ENCODE peak calls at places on chromosomes 4 and X, in five cellular contexts. One of them, this sample, is unnamed.

GRCh38 chr4:138573246-138573645 is 331.1 kb upstream of the SLC7A11 start:
- DNase-seq in NCI-H1092 treated with DMSO at 0.1 percent for 48 hours: no peak
- DNase-seq in germinal center: no peak
- DNase-seq in endothelial cell of umbilical vein: no peak
- DNase-seq in T-helper 2 cell: no peak
- DNase-seq in this sample: no peak

GRCh38 chrX:1609311-1609710 is 5.5 kb upstream of the ASMT start:
- DNase-seq in NCI-H1092 treated with DMSO at 0.1 percent for 48 hours: no peak
- DNase-seq in germinal center: no peak
- DNase-seq in endothelial cell of umbilical vein: no peak
- DNase-seq in T-helper 2 cell: no peak
- DNase-seq in this sample: no peak

GRCh38 chrX:80285131-80285773 is 135.0 kb upstream of the TENT5D start:
- DNase-seq in NCI-H1092 treated with DMSO at 0.1 percent for 48 hours: no peak
- DNase-seq in germinal center: no peak
- DNase-seq in endothelial cell of umbilical vein: no peak
- DNase-seq in T-helper 2 cell: peak; percentile 2
- DNase-seq in this sample: no peak

GRCh38 chr4:15331930-15332329 is 95.9 kb upstream of the C1QTNF7 start:
- DNase-seq in NCI-H1092 treated with DMSO at 0.1 percent for 48 hours: no peak
- DNase-seq in germinal center: no peak
- DNase-seq in endothelial cell of umbilical vein: no peak
- DNase-seq in T-helper 2 cell: no peak
- DNase-seq in this sample: no peak

GRCh38 chrX:17638731-17639130 is 98.6 kb upstream of the SCML1 start:
- DNase-seq in NCI-H1092 treated with DMSO at 0.1 percent for 48 hours: peak; percentile 20
- DNase-seq in germinal center: no peak
- DNase-seq in endothelial cell of umbilical vein: no peak
- DNase-seq in T-helper 2 cell: no peak
- DNase-seq in this sample: no peak

GRCh38 chrX:53882331-53882730 is 161.9 kb downstream of the PHF8 start:
- DNase-seq in NCI-H1092 treated with DMSO at 0.1 percent for 48 hours: no peak
- DNase-seq in germinal center: no peak
- DNase-seq in endothelial cell of umbilical vein: no peak
- DNase-seq in T-helper 2 cell: no peak
- DNase-seq in this sample: no peak

GRCh38 chr4:184439856-184440592 is 34.3 kb downstream of the IRF2 start:
- DNase-seq in NCI-H1092 treated with DMSO at 0.1 percent for 48 hours: no peak
- DNase-seq in germinal center: no peak
- DNase-seq in endothelial cell of umbilical vein: no peak
- DNase-seq in T-helper 2 cell: no peak
- DNase-seq in this sample: no peak

GRCh38 chrX:136779346-136779781 is 1.4 kb downstream of the ARHGEF6 start:
- DNase-seq in NCI-H1092 treated with DMSO at 0.1 percent for 48 hours: no peak
- DNase-seq in germinal center: no peak
- DNase-seq in endothelial cell of umbilical vein: no peak
- DNase-seq in T-helper 2 cell: peak; percentile 90
- DNase-seq in this sample: no peak

GRCh38 chr4:15848191-15848842 is 70.2 kb downstream of the CD38 start:
- DNase-seq in NCI-H1092 treated with DMSO at 0.1 percent for 48 hours: no peak
- DNase-seq in germinal center: no peak
- DNase-seq in endothelial cell of umbilical vein: no peak
- DNase-seq in T-helper 2 cell: no peak
- DNase-seq in this sample: no peak

GRCh38 chr4:102586002-102586643 is 85.0 kb downstream of the NFKB1 start:
- DNase-seq in NCI-H1092 treated with DMSO at 0.1 percent for 48 hours: no peak
- DNase-seq in germinal center: no peak
- DNase-seq in endothelial cell of umbilical vein: no peak
- DNase-seq in T-helper 2 cell: peak; percentile 32
- DNase-seq in this sample: no peak

GRCh38 chrX:140123446-140123845 is 158.1 kb upstream of the CXorf66 start:
- DNase-seq in NCI-H1092 treated with DMSO at 0.1 percent for 48 hours: no peak
- DNase-seq in germinal center: no peak
- DNase-seq in endothelial cell of umbilical vein: no peak
- DNase-seq in T-helper 2 cell: no peak
- DNase-seq in this sample: no peak

GRCh38 chr4:56804551-56804950 is 16.9 kb downstream of the SPINK2 start:
- DNase-seq in NCI-H1092 treated with DMSO at 0.1 percent for 48 hours: no peak
- DNase-seq in germinal center: no peak
- DNase-seq in endothelial cell of umbilical vein: no peak
- DNase-seq in T-helper 2 cell: peak; percentile 58
- DNase-seq in this sample: no peak

GRCh38 chr4:114015444-114015899 is 36.0 kb upstream of the ARSJ start:
- DNase-seq in NCI-H1092 treated with DMSO at 0.1 percent for 48 hours: no peak
- DNase-seq in germinal center: no peak
- DNase-seq in endothelial cell of umbilical vein: peak; percentile 99
- DNase-seq in T-helper 2 cell: no peak
- DNase-seq in this sample: peak; percentile 39

This sample was measured in COR-L47.